ENCODE peak calls at places on chromosome 17, in four cellular contexts. X, K, B and C are unnamed samples.
A peak's percentile ranks its signal among the peaks of the same experiment; 100 is the strongest.

GRCh38 chr17:74165811-74166365 is 37.6 kb upstream of the RPL38 start:
- DNase-seq in K (no peak), X (no peak), B (no peak), C (no peak)

GRCh38 chr17:46818319-46818928 is at the start of gene WNT3:
- DNase-seq in X (peak; percentile 82), B (no peak), K (no peak), C (no peak)

GRCh38 chr17:75625813-75626486 is 7.3 kb upstream of the SMIM5 start:
- DNase-seq in K (no peak), X (peak; percentile 78), B (peak; percentile 4), C (peak; percentile 64)

GRCh38 chr17:70848785-70849184 is 679.5 kb downstream of the KCNJ2 start:
- DNase-seq in B (peak; percentile 78), X (no peak), K (peak; percentile 51), C (no peak)

GRCh38 chr17:2609091-2609490 is 15.6 kb downstream of the PAFAH1B1 start:
- DNase-seq in K (no peak), B (no peak), X (no peak), C (no peak)

GRCh38 chr17:50426814-50427787 is 1.1 kb downstream of the ACSF2 start:
- DNase-seq in K (no peak), B (peak; percentile 37), X (peak; percentile 35), C (no peak)

GRCh38 chr17:32566303-32566702 is 79.5 kb downstream of the CDK5R1 start:
- DNase-seq in X (no peak), B (no peak), K (no peak), C (no peak)

GRCh38 chr17:75828741-75829140 is 15.5 kb downstream of the UNC13D start:
- DNase-seq in B (no peak), K (no peak), X (no peak), C (no peak)

GRCh38 chr17:62627219-62627903 is at the start of gene MRC2:
- DNase-seq in X (peak; percentile 83), K (no peak), B (peak; percentile 82), C (peak; percentile 63)

GRCh38 chr17:34465756-34466155 is 102.7 kb upstream of the CCL1 start:
- DNase-seq in K (no peak), B (no peak), X (no peak), C (no peak)

GRCh38 chr17:82690786-82691489 is 7.6 kb downstream of the RAB40B start:
- DNase-seq in K (no peak), B (no peak), X (peak; percentile 34), C (no peak)

GRCh38 chr17:79850571-79851460 is 11.6 kb upstream of the CBX4 start:
- DNase-seq in X (no peak), K (peak; percentile 50), B (peak; percentile 86), C (no peak)

GRCh38 chr17:60160829-60161501 is 11.2 kb downstream of the CA4 start:
- DNase-seq in K (no peak), B (no peak), X (no peak), C (no peak)

GRCh38 chr17:48262982-48263586 is 155.5 kb downstream of the SNX11 start:
- DNase-seq in K (no peak), X (no peak), B (peak; percentile 17), C (no peak)

GRCh38 chr17:82236142-82236971 is 7.5 kb downstream of the SLC16A3 start:
- DNase-seq in B (peak; percentile 47), X (peak; percentile 86), K (no peak), C (peak; percentile 68)

GRCh38 chr17:74051348-74051747 is 152.1 kb upstream of the RPL38 start:
- DNase-seq in B (no peak), X (no peak), K (no peak), C (no peak)

GRCh38 chr17:65434251-65434650 is 127.2 kb downstream of the AXIN2 start:
- DNase-seq in X (no peak), B (no peak), K (peak; percentile 75), C (no peak)

GRCh38 chr17:27634026-27634335 is 3.0 kb downstream of the LGALS9 start:
- DNase-seq in B (no peak), X (no peak), K (no peak), C (no peak)

GRCh38 chr17:69457603-69458002 is 43.1 kb downstream of the MAP2K6 start:
- DNase-seq in K (no peak), X (no peak), B (no peak), C (no peak)

GRCh38 chr17:19654901-19655300 is 6.3 kb downstream of the ALDH3A2 start:
- DNase-seq in X (no peak), K (no peak), B (no peak), C (no peak)

GRCh38 chr17:4555863-4556646 is 871 bp upstream of the MYBBP1A start:
- DNase-seq in B (no peak), K (no peak), X (peak; percentile 48), C (no peak)

GRCh38 chr17:69356625-69357024 is 29.7 kb upstream of the ABCA5 start:
- DNase-seq in B (no peak), K (no peak), X (no peak), C (no peak)

GRCh38 chr17:5097101-5097834 is 14.4 kb downstream of the ZNF232 start:
- DNase-seq in X (peak; percentile 92), B (no peak), K (no peak), C (peak; percentile 68)

GRCh38 chr17:72942594-72942993 is 149.9 kb downstream of the SLC39A11 start:
- DNase-seq in X (peak; percentile 31), K (no peak), B (peak; percentile 20), C (no peak)

GRCh38 chr17:50072130-50072529 is 16.2 kb downstream of the ITGA3 start:
- DNase-seq in B (no peak), K (no peak), X (no peak), C (no peak)

GRCh38 chr17:63414222-63414621 is 31.9 kb downstream of the CYB561 start:
- DNase-seq in K (no peak), B (no peak), X (no peak), C (no peak)

GRCh38 chr17:81116704-81117103 is 48.6 kb upstream of the PVALEF start:
- DNase-seq in B (no peak), K (no peak), X (no peak), C (no peak)

GRCh38 chr17:62652251-62653001 is 25.0 kb downstream of the MRC2 start:
- DNase-seq in K (no peak), X (peak; percentile 63), B (peak; percentile 75), C (no peak)

GRCh38 chr17:64736804-64737492 is 74.8 kb upstream of the SMURF2 start:
- DNase-seq in B (peak; percentile 72), K (no peak), X (peak; percentile 9), C (peak; percentile 14)

GRCh38 chr17:7294614-7295153 is at the start of gene YBX2:
- DNase-seq in B (peak; percentile 7), K (no peak), X (peak; percentile 95), C (peak; percentile 54)

GRCh38 chr17:50080827-50081226 is 14.3 kb upstream of the PDK2 start:
- DNase-seq in K (no peak), X (no peak), B (no peak), C (no peak)

GRCh38 chr17:6913608-6914443 is 82.0 kb upstream of the ALOX12 start:
- DNase-seq in B (peak; percentile 42), K (no peak), X (peak; percentile 84), C (peak; percentile 92)

GRCh38 chr17:36892112-36892838 is 45.0 kb upstream of the LHX1 start:
- DNase-seq in K (no peak), X (peak; percentile 21), B (no peak), C (no peak)

GRCh38 chr17:65243838-65244237 is 106.7 kb downstream of the RGS9 start:
- DNase-seq in B (peak; percentile 24), K (no peak), X (peak; percentile 78), C (peak; percentile 26)

GRCh38 chr17:61484174-61484573 is 32.0 kb downstream of the TBX4 start:
- DNase-seq in X (no peak), B (no peak), K (no peak), C (no peak)

GRCh38 chr17:83080641-83081560 is 1.5 kb downstream of the METRNL start:
- DNase-seq in B (peak; percentile 24), X (peak; percentile 56), K (no peak), C (no peak)

GRCh38 chr17:47785538-47786123 is 36.0 kb downstream of the OSBPL7 start:
- DNase-seq in X (peak; percentile 80), K (no peak), B (peak; percentile 16), C (peak; percentile 65)

GRCh38 chr17:57803026-57803425 is 46.8 kb downstream of the MRPS23 start:
- DNase-seq in B (no peak), X (peak; percentile 70), K (no peak), C (peak; percentile 35)
- TF ChIP-seq CTCF in B (no peak), X (no peak), K (no peak), C (no peak)

GRCh38 chr17:44842748-44843147 is 4.9 kb upstream of the HIGD1B start:
- DNase-seq in K (no peak), B (peak; percentile 15), X (peak; percentile 61), C (no peak)

GRCh38 chr17:44840936-44841335 is 6.7 kb upstream of the HIGD1B start:
- DNase-seq in K (no peak), B (no peak), X (no peak), C (no peak)

GRCh38 chr17:44846206-44846605 is 1.5 kb upstream of the HIGD1B start:
- DNase-seq in K (no peak), B (no peak), X (no peak), C (no peak)

GRCh38 chr17:44847581-44847980 is at the start of gene HIGD1B:
- DNase-seq in K (no peak), B (no peak), X (no peak), C (no peak)

GRCh38 chr17:44844390-44844830 is 3.3 kb upstream of the HIGD1B start:
- DNase-seq in B (peak; percentile 70), K (no peak), X (peak; percentile 10), C (no peak)
- TF ChIP-seq CTCF in B (peak; percentile 26), K (peak; percentile 12), X (no peak), C (no peak)

GRCh38 chr17:13575466-13575865 is 26.3 kb downstream of the HS3ST3A1 start:
- DNase-seq in X (no peak), B (no peak), K (no peak), C (no peak)
- TF ChIP-seq CTCF in X (no peak), B (no peak), K (no peak), C (no peak)

DNA sequence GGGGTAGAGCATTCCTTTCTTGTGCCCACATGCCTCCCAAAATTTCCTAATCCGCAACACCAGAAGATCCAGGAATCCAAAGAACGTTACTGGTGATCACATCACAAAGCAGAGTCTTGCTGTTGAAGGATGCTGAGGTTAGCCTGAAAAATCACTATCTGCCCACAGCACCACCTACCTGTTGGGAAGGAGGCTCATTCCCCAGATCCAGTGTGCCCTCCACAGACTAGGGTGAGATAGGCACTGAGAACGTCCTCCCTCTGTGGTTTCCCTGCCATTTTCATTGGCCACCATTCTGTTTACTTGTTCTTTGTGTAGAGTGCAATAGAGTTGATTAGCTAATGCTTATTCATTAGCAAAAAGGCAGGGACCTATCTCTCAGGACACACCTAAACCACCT is 30.3 kb downstream of the RCVRN start:
- DNase-seq in B (no peak), X (no peak), K (no peak), C (no peak)
- TF ChIP-seq CTCF in B (no peak), X (no peak), K (no peak), C (no peak)